ENCODE peak calls at places on chromosomes 6 and 20, in six cellular contexts. One of them, this sample, is unnamed.

GRCh38 chr6:154370545-154370944 is 13.9 kb upstream of the IPCEF1 start:
- DNase-seq in activated CD4-positive, CD25-positive, alpha-beta regulatory T cell: no peak
- DNase-seq in NCI-H1105 treated with DMSO at 0.1 percent for 48 hours: peak
- DNase-seq in NCI-H1092: no peak
- DNase-seq in stimulated activated CD4-positive, alpha-beta T cell treated with anti-CD3 and anti-CD28 coated beads, Interleukin-1b, Interleukin-23, amount 100 ng/mL, for 24 hours: no peak
- DNase-seq in HT1080: peak
- DNase-seq in this sample: no peak

GRCh38 chr6:111564482-111564945 is 41.2 kb downstream of the TRAF3IP2 start:
- DNase-seq in stimulated activated CD4-positive, alpha-beta T cell treated with anti-CD3 and anti-CD28 coated beads, Interleukin-1b, Interleukin-23, amount 100 ng/mL, for 24 hours: no peak
- DNase-seq in HT1080: peak
- DNase-seq in NCI-H1105 treated with DMSO at 0.1 percent for 48 hours: no peak
- DNase-seq in activated CD4-positive, CD25-positive, alpha-beta regulatory T cell: no peak
- DNase-seq in NCI-H1092: no peak
- DNase-seq in this sample: no peak

GRCh38 chr20:1333462-1334369 is 4.8 kb upstream of the SDCBP2 start:
- DNase-seq in activated CD4-positive, CD25-positive, alpha-beta regulatory T cell: no peak
- DNase-seq in HT1080: no peak
- DNase-seq in stimulated activated CD4-positive, alpha-beta T cell treated with anti-CD3 and anti-CD28 coated beads, Interleukin-1b, Interleukin-23, amount 100 ng/mL, for 24 hours: no peak
- DNase-seq in NCI-H1105 treated with DMSO at 0.1 percent for 48 hours: no peak
- DNase-seq in NCI-H1092: no peak
- DNase-seq in this sample: no peak

GRCh38 chr6:124977067-124977908 is 15.1 kb downstream of the RNF217 start:
- DNase-seq in stimulated activated CD4-positive, alpha-beta T cell treated with anti-CD3 and anti-CD28 coated beads, Interleukin-1b, Interleukin-23, amount 100 ng/mL, for 24 hours: no peak
- DNase-seq in NCI-H1092: no peak
- DNase-seq in HT1080: no peak
- DNase-seq in activated CD4-positive, CD25-positive, alpha-beta regulatory T cell: no peak
- DNase-seq in NCI-H1105 treated with DMSO at 0.1 percent for 48 hours: no peak
- DNase-seq in this sample: no peak

GRCh38 chr6:7252390-7252789 is 60.6 kb downstream of the SSR1 start:
- DNase-seq in activated CD4-positive, CD25-positive, alpha-beta regulatory T cell: no peak
- DNase-seq in stimulated activated CD4-positive, alpha-beta T cell treated with anti-CD3 and anti-CD28 coated beads, Interleukin-1b, Interleukin-23, amount 100 ng/mL, for 24 hours: no peak
- DNase-seq in HT1080: no peak
- DNase-seq in NCI-H1105 treated with DMSO at 0.1 percent for 48 hours: no peak
- DNase-seq in NCI-H1092: no peak
- DNase-seq in this sample: no peak

GRCh38 chr6:2782825-2783187 is 17.6 kb downstream of the WRNIP1 start:
- DNase-seq in NCI-H1105 treated with DMSO at 0.1 percent for 48 hours: no peak
- DNase-seq in NCI-H1092: no peak
- DNase-seq in activated CD4-positive, CD25-positive, alpha-beta regulatory T cell: no peak
- DNase-seq in HT1080: no peak
- DNase-seq in stimulated activated CD4-positive, alpha-beta T cell treated with anti-CD3 and anti-CD28 coated beads, Interleukin-1b, Interleukin-23, amount 100 ng/mL, for 24 hours: no peak
- DNase-seq in this sample: no peak

GRCh38 chr20:59222239-59222981 is 58.8 kb downstream of the ZNF831 start:
- DNase-seq in NCI-H1105 treated with DMSO at 0.1 percent for 48 hours: peak
- DNase-seq in activated CD4-positive, CD25-positive, alpha-beta regulatory T cell: peak
- DNase-seq in stimulated activated CD4-positive, alpha-beta T cell treated with anti-CD3 and anti-CD28 coated beads, Interleukin-1b, Interleukin-23, amount 100 ng/mL, for 24 hours: peak
- DNase-seq in NCI-H1092: peak
- DNase-seq in HT1080: peak
- DNase-seq in this sample: peak

GRCh38 chr20:64106435-64106961 is 867 bp downstream of the NPBWR2 start:
- DNase-seq in NCI-H1105 treated with DMSO at 0.1 percent for 48 hours: no peak
- DNase-seq in HT1080: no peak
- DNase-seq in NCI-H1092: no peak
- DNase-seq in activated CD4-positive, CD25-positive, alpha-beta regulatory T cell: no peak
- DNase-seq in stimulated activated CD4-positive, alpha-beta T cell treated with anti-CD3 and anti-CD28 coated beads, Interleukin-1b, Interleukin-23, amount 100 ng/mL, for 24 hours: no peak
- DNase-seq in this sample: peak

GRCh38 chr6:98653171-98653570 is 181.2 kb upstream of the POU3F2 start:
- DNase-seq in stimulated activated CD4-positive, alpha-beta T cell treated with anti-CD3 and anti-CD28 coated beads, Interleukin-1b, Interleukin-23, amount 100 ng/mL, for 24 hours: no peak
- DNase-seq in NCI-H1105 treated with DMSO at 0.1 percent for 48 hours: no peak
- DNase-seq in activated CD4-positive, CD25-positive, alpha-beta regulatory T cell: no peak
- DNase-seq in HT1080: peak
- DNase-seq in NCI-H1092: no peak
- DNase-seq in this sample: no peak

GRCh38 chr6:161029195-161029809 is 37.7 kb downstream of the MAP3K4 start:
- DNase-seq in NCI-H1105 treated with DMSO at 0.1 percent for 48 hours: no peak
- DNase-seq in activated CD4-positive, CD25-positive, alpha-beta regulatory T cell: no peak
- DNase-seq in stimulated activated CD4-positive, alpha-beta T cell treated with anti-CD3 and anti-CD28 coated beads, Interleukin-1b, Interleukin-23, amount 100 ng/mL, for 24 hours: no peak
- DNase-seq in NCI-H1092: no peak
- DNase-seq in HT1080: no peak
- DNase-seq in this sample: no peak

GRCh38 chr20:50664248-50664647 is 27.1 kb downstream of the RIPOR3 start:
- DNase-seq in activated CD4-positive, CD25-positive, alpha-beta regulatory T cell: no peak
- DNase-seq in NCI-H1092: no peak
- DNase-seq in stimulated activated CD4-positive, alpha-beta T cell treated with anti-CD3 and anti-CD28 coated beads, Interleukin-1b, Interleukin-23, amount 100 ng/mL, for 24 hours: no peak
- DNase-seq in NCI-H1105 treated with DMSO at 0.1 percent for 48 hours: no peak
- DNase-seq in HT1080: no peak
- DNase-seq in this sample: no peak